ENCODE peak calls at places on chromosomes 6 and 20, in nine cellular contexts. K is A549, J is AG09309, Y is choroid plexus epithelial cell, G is stomach, L is AG04450, V is breast epithelium, Q is astrocyte of the spinal cord, A is heart left ventricle. D is an unnamed sample.

GRCh38 chr20:21808863-21809664 is 103.6 kb downstream of the PAX1 start:
- DNase-seq in K (peak), A (peak), G (peak), J (no peak), Q (no peak), L (no peak), Y (no peak), V (no peak), D (peak)

GRCh38 chr6:148616811-148617210 is 130.0 kb upstream of the UST start:
- DNase-seq in Q (no peak), V (no peak), K (no peak), G (no peak), L (no peak), J (peak), A (no peak), Y (no peak), D (no peak)

GRCh38 chr6:53793318-53793975 is 1.4 kb upstream of the LRRC1 start:
- DNase-seq in Y (peak), G (peak), L (peak), Q (peak), J (no peak), A (peak), V (peak), K (peak), D (peak)

GRCh38 chr6:130853555-130854183 is 26.5 kb downstream of the SMLR1 start:
- DNase-seq in L (no peak), A (no peak), Y (peak), V (no peak), G (no peak), K (no peak), Q (peak), J (no peak), D (peak)

GRCh38 chr20:24609757-24610156 is 140.3 kb downstream of the SYNDIG1 start:
- DNase-seq in K (no peak), Y (no peak), G (no peak), J (no peak), A (no peak), L (no peak), V (no peak), Q (no peak), D (no peak)

GRCh38 chr6:14986370-14986769 is 259.5 kb upstream of the JARID2 start:
- DNase-seq in V (no peak), G (no peak), J (no peak), Q (no peak), K (no peak), A (no peak), Y (no peak), L (no peak), D (no peak)

GRCh38 chr20:34643919-34644318 is 33.0 kb downstream of the PIGU start:
- DNase-seq in J (peak), V (no peak), G (no peak), K (no peak), A (no peak), L (peak), Q (peak), Y (peak), D (peak)

GRCh38 chr20:21102691-21103311 is 3.4 kb downstream of the LINC00237 start:
- DNase-seq in A (peak), Y (no peak), Q (no peak), J (no peak), K (no peak), V (no peak), G (peak), L (no peak), D (no peak)

GRCh38 chr20:23186808-23187207 is 100.7 kb upstream of the CD93 start:
- DNase-seq in L (no peak), Y (no peak), G (no peak), J (no peak), A (no peak), Q (no peak), K (no peak), V (no peak), D (no peak)

GRCh38 chr6:16969699-16970695 is 131.9 kb upstream of the STMND1 start:
- DNase-seq in A (no peak), J (no peak), V (no peak), K (no peak), G (no peak), Q (no peak), Y (no peak), L (no peak), D (peak)
- H3K4me3 ChIP-seq in A (no peak), J (no peak), V (no peak), K (no peak), G (no peak), Q (no peak), Y (no peak), L (no peak), D (no peak)

DNA sequence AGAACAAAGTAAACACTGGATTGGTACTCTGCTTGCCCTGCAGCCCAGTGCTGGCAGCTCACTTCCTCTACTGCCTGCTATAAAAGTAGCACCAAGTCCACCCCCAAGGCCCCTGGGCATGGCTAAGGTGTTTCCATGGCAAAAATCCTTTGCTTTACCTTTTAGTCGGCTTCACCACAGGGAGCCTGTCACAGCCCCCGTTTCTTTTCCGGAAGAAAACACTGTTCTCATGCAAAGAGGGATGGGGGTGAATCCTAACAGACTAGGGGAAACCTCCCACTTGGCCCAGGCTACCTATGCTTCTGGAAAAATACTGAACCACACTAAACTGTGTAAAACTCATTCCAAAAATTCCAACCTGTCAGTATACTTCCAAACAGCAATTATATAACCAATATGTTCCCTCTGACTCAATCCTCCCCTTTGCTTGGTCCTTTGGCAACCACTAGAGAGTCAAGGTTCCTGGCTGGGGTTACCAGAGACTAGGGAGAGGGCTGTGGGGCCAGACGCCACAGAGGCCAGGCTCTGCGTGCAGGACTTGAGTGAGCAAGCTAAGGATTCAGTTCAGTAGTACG is 16.1 kb downstream of the PPIL1 start:
- DNase-seq in J (peak), K (no peak), V (peak), G (no peak), Y (peak), A (no peak), L (peak), Q (peak), D (peak)
- H3K4me3 ChIP-seq in J (no peak), K (no peak), V (no peak), G (no peak), Y (no peak), A (no peak), L (no peak), Q (no peak), D (no peak)

GRCh38 chr6:41683460-41684310 is 45.4 kb downstream of the MDFI start:
- DNase-seq in K (peak), L (no peak), J (no peak), A (peak), G (peak), Y (peak), V (peak), Q (peak), D (peak)

GRCh38 chr6:41682056-41682477 is 43.8 kb downstream of the MDFI start:
- DNase-seq in A (peak), V (peak), Y (peak), Q (peak), G (peak), K (peak), L (peak), J (peak), D (peak)

GRCh38 chr6:41684311-41685182 is 46.3 kb downstream of the MDFI start:
- DNase-seq in V (no peak), A (no peak), L (no peak), Y (no peak), Q (no peak), J (no peak), G (no peak), K (no peak), D (no peak)

GRCh38 chr6:41682497-41682961 is 44.3 kb downstream of the MDFI start:
- DNase-seq in A (no peak), V (no peak), J (no peak), G (peak), Q (peak), K (no peak), L (no peak), Y (no peak), D (no peak)

GRCh38 chr6:41682966-41683459 is 44.7 kb downstream of the MDFI start:
- DNase-seq in V (no peak), J (no peak), Y (no peak), K (no peak), L (no peak), G (no peak), Q (no peak), A (no peak), D (peak)
- H3K4me3 ChIP-seq in V (peak), J (no peak), Y (peak), K (no peak), L (peak), G (peak), Q (peak), A (peak), D (peak)

DNA sequence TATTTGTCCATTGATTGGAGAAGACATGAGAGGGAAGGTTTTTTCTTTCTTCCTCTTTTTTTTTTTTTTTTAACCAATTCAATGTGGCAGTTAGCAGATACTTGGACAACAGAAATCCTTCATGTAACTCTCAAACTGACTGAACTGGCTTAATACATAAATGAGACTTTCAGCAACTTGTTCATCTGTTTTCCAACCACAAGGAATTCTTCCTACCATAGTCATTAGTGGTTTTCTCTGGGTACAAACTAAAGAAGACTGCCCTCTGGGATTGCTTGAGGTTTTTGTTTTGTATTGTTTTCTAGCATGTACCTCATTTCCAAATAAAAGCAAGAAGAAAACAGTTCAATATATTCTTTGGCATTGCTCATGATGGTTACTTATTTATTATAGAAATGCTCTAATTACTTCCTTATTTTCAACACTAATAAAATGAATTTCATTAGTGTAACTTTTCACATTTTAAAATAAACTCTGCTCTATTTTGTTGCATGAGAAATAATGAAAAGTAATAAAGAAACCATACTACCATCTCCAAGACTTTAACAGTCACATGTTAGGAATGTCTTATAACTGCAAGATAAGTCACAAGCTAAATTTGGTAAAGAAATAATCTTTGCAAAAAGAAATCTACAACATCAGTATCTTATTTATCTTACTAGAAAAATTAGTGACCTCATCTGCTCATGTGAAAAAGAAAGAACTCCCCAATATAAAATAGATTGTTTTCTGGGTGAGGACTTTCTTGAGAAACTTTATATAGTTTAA is 52.0 kb downstream of the ME1 start:
- DNase-seq in Q (peak), V (no peak), J (peak), L (peak), G (no peak), Y (peak), A (no peak), K (no peak), D (peak)
- H3K4me3 ChIP-seq in Q (no peak), V (no peak), J (no peak), L (no peak), G (no peak), Y (no peak), A (no peak), K (no peak), D (no peak)

DNA sequence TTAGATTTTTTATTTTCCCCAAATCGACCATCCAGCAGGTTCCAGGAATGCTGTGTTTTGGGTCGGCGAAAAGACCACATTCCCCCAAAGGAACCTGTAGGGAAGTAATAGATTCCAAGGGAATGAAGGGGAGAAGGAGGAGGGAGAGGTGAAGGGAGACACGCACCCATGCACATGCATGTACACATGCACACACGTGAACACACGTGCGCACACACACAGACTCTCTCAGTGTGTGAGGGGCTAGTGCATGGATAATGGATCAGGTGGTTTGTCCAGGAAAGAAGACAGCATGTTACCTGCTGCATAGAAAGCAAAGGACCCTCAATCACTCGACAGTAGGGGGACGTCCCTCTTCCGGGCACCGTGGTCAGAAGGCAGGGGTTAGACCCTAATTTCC is 52.4 kb upstream of the PDE10A start:
- DNase-seq in Q (no peak), A (no peak), G (no peak), L (no peak), K (no peak), V (no peak), J (no peak), Y (no peak), D (no peak)
- H3K4me3 ChIP-seq in Q (no peak), A (no peak), G (no peak), L (no peak), K (no peak), V (no peak), J (no peak), Y (no peak), D (no peak)

GRCh38 chr6:125793863-125794262 is 3.1 kb downstream of the NCOA7 start:
- DNase-seq in J (no peak), G (no peak), Q (no peak), K (no peak), Y (no peak), V (no peak), A (no peak), L (no peak), D (peak)
- H3K4me3 ChIP-seq in J (no peak), G (no peak), Q (no peak), K (no peak), Y (no peak), V (no peak), A (peak), L (no peak), D (peak)

GRCh38 chr6:162636167-162636566 is 91.4 kb downstream of the PRKN start:
- DNase-seq in K (no peak), A (no peak), Y (no peak), Q (no peak), V (no peak), G (no peak), J (no peak), L (no peak), D (no peak)
- H3K4me3 ChIP-seq in K (no peak), A (no peak), Y (no peak), Q (no peak), V (no peak), G (no peak), J (no peak), L (no peak), D (no peak)

GRCh38 chr6:31465718-31466117 is 32.2 kb upstream of the MICB start:
- DNase-seq in K (no peak), J (no peak), L (no peak), G (no peak), A (no peak), V (no peak), Q (no peak), Y (no peak), D (no peak)

GRCh38 chr6:31462964-31463940 is 34.7 kb upstream of the MICB start:
- DNase-seq in J (no peak), K (peak), A (peak), G (peak), L (no peak), Y (peak), V (peak), Q (peak), D (peak)

GRCh38 chr6:31466466-31466865 is 31.5 kb upstream of the MICB start:
- DNase-seq in L (no peak), Q (no peak), J (no peak), G (no peak), A (no peak), V (no peak), K (no peak), Y (no peak), D (no peak)

GRCh38 chr6:31464252-31465184 is 33.4 kb upstream of the MICB start:
- DNase-seq in A (no peak), L (no peak), Y (no peak), K (no peak), J (no peak), V (no peak), Q (no peak), G (no peak), D (no peak)

GRCh38 chr6:31465185-31465536 is 32.8 kb upstream of the MICB start:
- DNase-seq in K (no peak), Y (no peak), A (no peak), L (no peak), G (no peak), V (no peak), Q (no peak), J (no peak), D (no peak)
- H3K4me3 ChIP-seq in K (no peak), Y (no peak), A (peak), L (no peak), G (no peak), V (no peak), Q (no peak), J (no peak), D (no peak)

D was measured in fibroblast of the aortic adventitia.